ENCODE peak calls at places on chromosomes 6 and 20, in nine cellular contexts. H is RWPE1, J is suprapubic skin, X is A549, U is A673, C is uterus, I is AG04449, K is gastrocnemius medialis, A is IMR-90. W is an unnamed sample.
A peak's percentile ranks its signal among the peaks of the same experiment; 100 is the strongest.

GRCh38 chr6:137910424-137910834 is 43.4 kb downstream of the TNFAIP3 start:
- DNase-seq in H (no peak), J (no peak), X (no peak), U (no peak), C (no peak), I (no peak), K (peak; percentile 42), A (no peak), W (no peak)

GRCh38 chr20:35907017-35907685 is 47.2 kb downstream of the SCAND1 start:
- DNase-seq in H (no peak), J (no peak), X (no peak), U (no peak), C (peak; percentile 23), I (no peak), K (peak; percentile 73), A (no peak), W (no peak)

GRCh38 chr6:32685603-32686002 is 19.1 kb upstream of the HLA-DQB1 start:
- DNase-seq in H (no peak), J (no peak), X (no peak), U (no peak), C (no peak), I (no peak), K (no peak), A (peak; percentile 39), W (no peak)

GRCh38 chr6:157905590-157906337 is 75.9 kb upstream of the SYNJ2 start:
- DNase-seq in H (no peak), J (no peak), X (no peak), U (no peak), C (no peak), I (no peak), K (no peak), A (no peak), W (no peak)

GRCh38 chr20:59961423-59961822 is 3.2 kb downstream of the CDH26 start:
- DNase-seq in H (peak; percentile 44), J (no peak), X (no peak), U (no peak), C (no peak), I (no peak), K (no peak), A (no peak), W (no peak)

GRCh38 chr20:7851031-7851490 is 89.2 kb downstream of the HAO1 start:
- DNase-seq in H (peak; percentile 81), J (no peak), X (peak; percentile 49), U (no peak), C (no peak), I (no peak), K (no peak), A (peak; percentile 11), W (no peak)

GRCh38 chr20:3686867-3687321 is 5.1 kb upstream of the ADAM33 start:
- DNase-seq in H (peak; percentile 63), J (peak; percentile 92), X (no peak), U (peak; percentile 52), C (peak; percentile 94), I (peak; percentile 79), K (peak; percentile 90), A (peak; percentile 94), W (no peak)

GRCh38 chr6:108476381-108476780 is 84.3 kb upstream of the FOXO3 start:
- DNase-seq in H (no peak), J (no peak), X (no peak), U (no peak), C (no peak), I (no peak), K (no peak), A (no peak), W (no peak)

GRCh38 chr20:49982346-49983122 is at the start of gene SNAI1:
- DNase-seq in H (peak; percentile 100), J (peak; percentile 79), X (peak; percentile 88), U (peak; percentile 90), C (peak; percentile 72), I (no peak), K (peak; percentile 79), A (peak; percentile 86), W (peak; percentile 92)

GRCh38 chr20:17676942-17677341 is 5.1 kb downstream of the RRBP1 start:
- DNase-seq in H (no peak), J (no peak), X (no peak), U (no peak), C (no peak), I (no peak), K (no peak), A (peak; percentile 39), W (no peak)

GRCh38 chr20:22824077-22824476 is 211.0 kb upstream of the SSTR4 start:
- DNase-seq in H (no peak), J (no peak), X (no peak), U (no peak), C (no peak), I (no peak), K (no peak), A (no peak), W (peak; percentile 54)

GRCh38 chr6:139779988-139780774 is 405.7 kb upstream of the CITED2 start:
- DNase-seq in H (no peak), J (no peak), X (no peak), U (no peak), C (no peak), I (no peak), K (no peak), A (peak; percentile 5), W (no peak)

GRCh38 chr20:17699931-17700351 is at the start of gene BANF2:
- DNase-seq in H (no peak), J (no peak), X (no peak), U (no peak), C (no peak), I (no peak), K (no peak), A (no peak), W (no peak)

GRCh38 chr6:106279179-106279578 is 46.4 kb downstream of the ATG5 start:
- DNase-seq in H (no peak), J (no peak), X (no peak), U (no peak), C (no peak), I (no peak), K (no peak), A (peak; percentile 35), W (no peak)

GRCh38 chr6:36735110-36735971 is 37.7 kb downstream of the RAB44 start:
- DNase-seq in H (no peak), J (peak; percentile 92), X (no peak), U (no peak), C (peak; percentile 82), I (peak; percentile 91), K (peak; percentile 73), A (peak; percentile 76), W (no peak)

DNA sequence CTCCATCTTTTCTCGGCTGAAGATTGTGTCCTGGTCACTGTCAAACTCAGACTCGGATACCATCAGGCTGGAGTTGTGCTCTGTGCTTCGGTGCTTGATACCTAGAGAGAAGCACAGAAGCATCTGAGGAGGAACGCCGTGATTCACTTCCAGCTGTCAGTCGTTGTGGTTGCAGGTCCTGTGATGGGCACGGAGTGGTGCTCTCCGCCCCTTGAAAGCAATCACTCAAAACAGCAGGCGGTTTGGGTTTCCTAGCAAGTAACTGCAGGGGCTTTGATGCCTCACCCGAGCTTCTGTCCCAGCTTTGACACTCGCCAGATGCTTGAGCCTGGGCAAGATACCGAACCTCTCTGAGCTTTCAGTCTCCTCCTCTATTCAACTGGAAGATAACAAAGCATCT is 52.5 kb downstream of the ALDH5A1 start:
- DNase-seq in H (no peak), J (no peak), X (no peak), U (peak; percentile 54), C (no peak), I (no peak), K (no peak), A (no peak), W (no peak)
- TF ChIP-seq CTCF in H (no peak), J (no peak), X (no peak), U (peak; percentile 43), C (no peak), I (no peak), K (no peak), A (no peak), W (no peak)

GRCh38 chr20:5448449-5449118 is 131.8 kb upstream of the PROKR2 start:
- DNase-seq in H (peak; percentile 68), J (no peak), X (peak; percentile 61), U (peak; percentile 60), C (no peak), I (no peak), K (no peak), A (peak; percentile 28), W (no peak)
- TF ChIP-seq CTCF in H (peak; percentile 88), J (no peak), X (peak; percentile 86), U (peak; percentile 80), C (peak; percentile 26), I (peak; percentile 64), K (no peak), A (peak; percentile 59), W (peak; percentile 76)

DNA sequence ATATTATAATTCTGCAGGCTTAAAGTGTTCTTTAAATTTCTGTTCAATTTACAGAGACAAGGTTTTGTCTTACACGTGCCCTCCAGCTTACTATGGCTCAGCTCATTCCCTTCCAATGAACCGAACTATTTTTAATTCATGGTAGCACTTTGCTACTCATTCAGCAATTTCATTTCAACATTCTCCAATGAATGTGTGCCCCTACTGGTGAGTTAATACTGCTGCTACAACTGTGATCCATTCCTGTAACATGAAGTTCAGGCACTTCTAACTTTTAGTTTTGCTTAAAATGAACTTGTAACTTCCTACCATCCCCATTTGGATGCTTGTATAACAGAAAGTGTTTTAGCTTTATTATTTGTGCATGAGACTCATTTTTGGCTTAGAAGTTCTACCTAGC is 99.7 kb downstream of the F13A1 start:
- DNase-seq in H (no peak), J (no peak), X (no peak), U (peak; percentile 15), C (no peak), I (no peak), K (no peak), A (no peak), W (no peak)
- TF ChIP-seq CTCF in H (peak; percentile 14), J (no peak), X (peak; percentile 13), U (peak; percentile 49), C (no peak), I (no peak), K (no peak), A (no peak), W (peak; percentile 43)

GRCh38 chr6:165713845-165714466 is 50.9 kb upstream of the PDE10A start:
- DNase-seq in H (no peak), J (no peak), X (no peak), U (no peak), C (no peak), I (no peak), K (no peak), A (no peak), W (no peak)
- TF ChIP-seq CTCF in H (no peak), J (no peak), X (no peak), U (no peak), C (no peak), I (no peak), K (no peak), A (no peak), W (no peak)

DNA sequence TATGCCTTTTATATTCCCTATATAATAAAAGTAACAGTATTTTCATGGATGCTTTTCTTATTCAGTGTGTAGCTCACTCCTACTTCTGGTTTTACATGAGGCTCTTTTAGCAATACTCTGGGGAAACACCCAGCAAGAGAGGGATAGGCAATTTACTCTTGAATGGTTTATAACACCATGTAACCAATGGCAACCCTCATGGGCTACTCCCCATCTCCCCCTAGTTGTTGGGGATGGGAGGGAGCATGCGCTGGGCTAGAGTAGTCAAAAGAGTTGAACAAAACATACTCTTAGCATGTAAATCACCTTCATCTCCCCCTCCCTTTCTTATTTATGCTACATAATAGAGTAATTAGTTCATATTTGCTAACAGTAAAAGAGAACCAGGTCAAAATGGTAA is 140.1 kb upstream of the LRFN2 start:
- DNase-seq in H (no peak), J (no peak), X (no peak), U (peak; percentile 53), C (no peak), I (no peak), K (no peak), A (no peak), W (no peak)
- TF ChIP-seq CTCF in H (no peak), J (no peak), X (no peak), U (peak; percentile 31), C (no peak), I (no peak), K (no peak), A (no peak), W (no peak)